ENCODE peak calls at places on chromosomes 7 and 10, in four cellular contexts. T is stimulated activated CD4-positive, alpha-beta T cell treated with anti-CD3 and anti-CD28 coated beads, Interleukin-15, amount 100 ng/mL, for 24 hours; Y is NCI-H1092; U is stimulated activated CD8-positive, alpha-beta memory T cell treated with anti-CD3 and anti-CD28 coated beads, Interleukin-15, amount 100 ng/mL, for 24 hours. A is an unnamed sample.

GRCh38 chr10:33734393-33735110 is 400.1 kb upstream of the NRP1 start:
- DNase-seq in T (no peak), Y (no peak), U (no peak), A (no peak)

GRCh38 chr7:95436407-95436806 is 1.6 kb upstream of the PON2 start:
- DNase-seq in T (no peak), Y (no peak), U (no peak), A (no peak)

GRCh38 chr10:63166742-63167258 is 33.7 kb downstream of the NRBF2 start:
- DNase-seq in T (no peak), Y (peak), U (no peak), A (no peak)

GRCh38 chr7:135979674-135980660 is 2.8 kb upstream of the MTPN start:
- DNase-seq in T (no peak), Y (no peak), U (no peak), A (no peak)

GRCh38 chr10:48724127-48724526 is 39.5 kb downstream of the WDFY4 start:
- DNase-seq in T (no peak), Y (no peak), U (no peak), A (no peak)

GRCh38 chr7:542935-543789 is 23.5 kb upstream of the PDGFA start:
- DNase-seq in T (peak), Y (no peak), U (no peak), A (no peak)

GRCh38 chr7:3431306-3431705 is 130.3 kb downstream of the SDK1 start:
- DNase-seq in T (no peak), Y (no peak), U (no peak), A (no peak)

GRCh38 chr7:157851501-157852067 is 514.8 kb downstream of the DNAJB6 start:
- DNase-seq in T (peak), Y (no peak), U (peak), A (no peak)

GRCh38 chr10:122344741-122345258 is 29.7 kb upstream of the PLEKHA1 start:
- DNase-seq in T (no peak), Y (no peak), U (no peak), A (no peak)

GRCh38 chr10:70106958-70107791 is 25.4 kb downstream of the AIFM2 start:
- DNase-seq in T (peak), Y (no peak), U (no peak), A (no peak)

GRCh38 chr7:133753513-133753912 is 373.6 kb upstream of the LRGUK start:
- DNase-seq in T (no peak), Y (no peak), U (no peak), A (no peak)

GRCh38 chr10:116146374-116146773 is 126.6 kb downstream of the GFRA1 start:
- DNase-seq in T (no peak), Y (no peak), U (no peak), A (no peak)

GRCh38 chr7:151351027-151351426 is 9.4 kb downstream of the NUB1 start:
- DNase-seq in T (peak), Y (no peak), U (no peak), A (no peak)

GRCh38 chr10:12844796-12845524 is 156.6 kb downstream of the CCDC3 start:
- DNase-seq in T (no peak), Y (no peak), U (no peak), A (no peak)

GRCh38 chr10:76632158-76633051 is 1005.2 kb downstream of the KCNMA1 start:
- DNase-seq in T (peak), Y (no peak), U (no peak), A (no peak)

GRCh38 chr10:98267069-98267893 is 713 bp downstream of the LOXL4 start:
- DNase-seq in T (no peak), Y (no peak), U (no peak), A (no peak)

GRCh38 chr10:114206902-114207301 is 27.7 kb downstream of the TDRD1 start:
- DNase-seq in T (no peak), Y (no peak), U (no peak), A (no peak)

GRCh38 chr7:31707089-31707488 is 20.1 kb downstream of the PPP1R17 start:
- DNase-seq in T (no peak), Y (no peak), U (no peak), A (no peak)

GRCh38 chr10:78950656-78951587 is 117.8 kb upstream of the ZMIZ1 start:
- DNase-seq in T (no peak), Y (no peak), U (no peak), A (no peak)

GRCh38 chr7:102198557-102198956 is 88.1 kb upstream of the SH2B2 start:
- DNase-seq in T (no peak), Y (no peak), U (no peak), A (no peak)

GRCh38 chr10:117148284-117148683 is 10.2 kb upstream of the VAX1 start:
- DNase-seq in T (no peak), Y (no peak), U (no peak), A (no peak)

GRCh38 chr10:22853906-22854447 is 73.9 kb upstream of the ARMC3 start:
- DNase-seq in T (no peak), Y (no peak), U (no peak), A (no peak)

GRCh38 chr10:3978174-3978573 is 193.2 kb upstream of the KLF6 start:
- DNase-seq in T (no peak), Y (no peak), U (no peak), A (no peak)

GRCh38 chr7:137952406-137952805 is 49.5 kb downstream of the CREB3L2 start:
- DNase-seq in T (no peak), Y (no peak), U (no peak), A (no peak)

GRCh38 chr7:98034044-98035035 is 44.3 kb upstream of the OCM2 start:
- DNase-seq in T (no peak), Y (no peak), U (no peak), A (no peak)

GRCh38 chr7:23918856-23919255 is 208.8 kb downstream of the STK31 start:
- DNase-seq in T (no peak), Y (no peak), U (no peak), A (no peak)

GRCh38 chr7:126447984-126448383 is 804.8 kb downstream of the GRM8 start:
- DNase-seq in T (no peak), Y (no peak), U (no peak), A (no peak)

GRCh38 chr7:24786941-24787340 is 29.7 kb upstream of the GSDME start:
- DNase-seq in T (peak), Y (no peak), U (no peak), A (peak)

GRCh38 chr7:29968683-29969457 is 20.7 kb downstream of the SCRN1 start:
- DNase-seq in T (no peak), Y (no peak), U (no peak), A (no peak)

GRCh38 chr10:59779656-59780521 is 26.6 kb upstream of the MRLN start:
- DNase-seq in T (no peak), Y (no peak), U (no peak), A (no peak)

GRCh38 chr7:621572-622285 is 102.1 kb upstream of the PDGFA start:
- DNase-seq in T (no peak), Y (no peak), U (no peak), A (no peak)